ENCODE peak calls at places on chromosomes 1 and 21, in six cellular contexts. W, A, S, Z, Q and J are unnamed samples.

GRCh38 chr1:9235123-9235513 is 544 bp downstream of the H6PD start:
- DNase-seq in Z (peak; percentile 62), W (peak; percentile 43), A (peak; percentile 56), Q (peak; percentile 30), S (no peak), J (no peak)

GRCh38 chr1:230713915-230714764 is at the start of gene AGT:
- DNase-seq in S (no peak), Q (peak; percentile 49), A (peak; percentile 94), W (no peak), Z (peak; percentile 92), J (no peak)

GRCh38 chr1:185585770-185586169 is 148.4 kb upstream of the HMCN1 start:
- DNase-seq in W (no peak), S (no peak), Q (peak; percentile 34), Z (no peak), A (no peak), J (peak; percentile 39)

GRCh38 chr1:185309566-185309965 is 7.5 kb downstream of the IVNS1ABP start:
- DNase-seq in W (no peak), A (no peak), Z (no peak), S (no peak), Q (no peak), J (no peak)

GRCh38 chr1:155254714-155255242 is 505 bp downstream of the ENTREP3 start:
- DNase-seq in A (no peak), Q (no peak), S (no peak), Z (no peak), W (no peak), J (peak; percentile 86)

GRCh38 chr1:178057863-178058576 is 35.9 kb upstream of the RASAL2 start:
- DNase-seq in Z (peak; percentile 48), S (no peak), W (peak; percentile 29), Q (no peak), A (peak; percentile 9), J (peak; percentile 89)

GRCh38 chr1:109714661-109715372 is 2.8 kb downstream of the GSTM5 start:
- DNase-seq in Q (no peak), W (no peak), Z (no peak), S (no peak), A (no peak), J (no peak)

GRCh38 chr1:91851130-91852010 is 34.6 kb downstream of the TGFBR3 start:
- DNase-seq in Z (peak; percentile 89), S (no peak), Q (peak; percentile 89), W (no peak), A (peak; percentile 96), J (peak; percentile 97)

GRCh38 chr1:114496091-114496490 is 14.9 kb downstream of the TRIM33 start:
- DNase-seq in W (no peak), Q (no peak), A (no peak), Z (no peak), S (no peak), J (no peak)

GRCh38 chr1:17475729-17476128 is 36.3 kb upstream of the RCC2 start:
- DNase-seq in W (peak; percentile 22), S (no peak), Z (peak; percentile 66), A (peak; percentile 7), Q (no peak), J (no peak)

GRCh38 chr1:23624440-23624839 is 65.1 kb upstream of the ID3 start:
- DNase-seq in Z (no peak), Q (no peak), A (no peak), S (no peak), W (no peak), J (no peak)

GRCh38 chr1:6509603-6510291 is 18.3 kb upstream of the PLEKHG5 start:
- DNase-seq in Z (no peak), Q (no peak), A (no peak), W (no peak), S (no peak), J (peak; percentile 62)
- H3K9ac ChIP-seq in Z (no peak overlapping the region), Q (no peak overlapping the region), A (no peak overlapping the region), W (no peak overlapping the region), S (no peak overlapping the region), J (no peak overlapping the region)

DNA sequence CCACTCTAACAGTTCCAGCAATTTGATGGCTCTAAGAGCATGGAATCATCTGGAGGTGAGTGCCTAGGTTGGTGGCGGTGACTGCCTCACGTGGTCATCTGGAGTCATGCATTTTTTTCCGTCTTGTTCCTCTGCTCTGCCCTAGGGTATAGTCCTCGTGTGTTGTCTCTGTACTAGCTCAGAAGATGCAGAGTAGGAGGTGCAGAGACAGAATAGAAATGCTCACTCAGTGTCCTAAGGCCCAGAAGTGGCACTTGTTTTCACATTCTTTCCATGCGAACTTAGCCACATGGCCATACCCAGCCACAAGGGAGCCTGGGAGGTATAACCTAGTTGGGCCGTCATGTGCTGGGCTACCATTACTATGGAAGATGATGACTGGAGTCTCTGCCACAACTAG is 30.3 kb downstream of the DYRK1A start:
- DNase-seq in Z (no peak), W (no peak), Q (no peak), S (no peak), A (no peak), J (no peak)
- TF ChIP-seq CTCF in Z (no peak), W (peak; percentile 38), Q (no peak), S (no peak), A (no peak), J (no peak)

DNA sequence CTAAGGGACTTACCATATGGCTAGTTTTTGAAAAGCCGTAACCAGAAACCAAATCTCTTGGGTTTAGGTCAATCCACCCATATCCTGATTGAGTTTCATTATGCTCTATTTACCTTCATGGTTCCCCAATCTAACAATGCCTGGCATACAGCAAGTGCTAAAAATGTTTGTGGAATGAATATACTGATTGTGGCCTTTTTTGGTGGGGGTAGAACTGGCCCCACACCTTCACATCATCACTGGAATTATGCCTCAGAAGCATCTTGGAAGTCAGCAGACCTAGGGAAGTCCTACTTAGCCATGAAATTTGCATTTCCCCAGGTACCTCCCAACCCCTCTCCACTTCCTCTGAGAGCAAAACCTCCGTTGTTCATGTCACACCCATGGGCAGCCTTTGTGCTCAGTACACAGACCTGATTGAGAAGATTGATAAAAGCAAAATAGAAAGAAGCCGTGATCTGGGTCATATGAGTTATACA is 17.8 kb upstream of the SLAMF1 start:
- DNase-seq in A (no peak), W (no peak), Q (no peak), Z (no peak), S (no peak), J (no peak)
- H3K9ac ChIP-seq in A (no peak overlapping the region), W (no peak overlapping the region), Q (no peak overlapping the region), Z (no peak overlapping the region), S (no peak overlapping the region), J (no peak overlapping the region)

DNA sequence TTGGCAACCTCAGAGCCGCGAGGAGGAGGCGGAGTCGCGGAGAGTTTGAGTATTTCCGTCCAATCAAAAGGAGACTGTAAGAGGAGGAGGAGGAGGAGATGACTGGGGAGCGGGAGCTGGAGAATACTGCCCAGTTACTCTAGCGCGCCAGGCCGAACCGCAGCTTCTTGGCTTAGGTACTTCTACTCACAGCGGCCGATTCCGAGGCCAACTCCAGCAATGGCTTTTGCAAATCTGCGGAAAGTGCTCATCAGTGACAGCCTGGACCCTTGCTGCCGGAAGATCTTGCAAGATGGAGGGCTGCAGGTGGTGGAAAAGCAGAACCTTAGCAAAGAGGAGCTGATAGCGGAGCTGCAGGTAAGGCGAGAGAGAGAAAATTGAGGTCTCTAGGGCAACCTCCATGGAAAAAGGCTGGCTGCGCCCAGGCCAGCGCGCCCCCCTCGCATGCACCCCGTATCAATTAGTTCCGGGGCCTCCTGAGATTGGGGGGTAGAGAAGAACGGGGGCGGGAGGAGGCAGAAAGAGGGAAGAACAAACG is at the start of gene PHGDH:
- DNase-seq in A (peak; percentile 90), W (peak; percentile 87), Q (peak; percentile 68), Z (peak; percentile 90), S (peak; percentile 80), J (peak; percentile 89)
- TF ChIP-seq CTCF in A (no peak), W (no peak), Q (no peak), Z (no peak), S (no peak), J (no peak)

GRCh38 chr1:245754463-245754961 is 599.7 kb downstream of the KIF26B start:
- DNase-seq in Q (no peak), W (no peak), S (no peak), Z (no peak), A (no peak), J (no peak)

GRCh38 chr1:245751671-245752070 is 596.9 kb downstream of the KIF26B start:
- DNase-seq in W (no peak), Z (no peak), S (no peak), Q (no peak), A (no peak), J (no peak)

GRCh38 chr1:245751111-245751510 is 596.3 kb downstream of the KIF26B start:
- DNase-seq in W (no peak), A (peak; percentile 51), S (no peak), Q (no peak), Z (peak; percentile 59), J (no peak)

GRCh38 chr1:245752551-245752950 is 597.8 kb downstream of the KIF26B start:
- DNase-seq in W (no peak), Q (no peak), Z (no peak), S (no peak), A (no peak), J (no peak)

DNA sequence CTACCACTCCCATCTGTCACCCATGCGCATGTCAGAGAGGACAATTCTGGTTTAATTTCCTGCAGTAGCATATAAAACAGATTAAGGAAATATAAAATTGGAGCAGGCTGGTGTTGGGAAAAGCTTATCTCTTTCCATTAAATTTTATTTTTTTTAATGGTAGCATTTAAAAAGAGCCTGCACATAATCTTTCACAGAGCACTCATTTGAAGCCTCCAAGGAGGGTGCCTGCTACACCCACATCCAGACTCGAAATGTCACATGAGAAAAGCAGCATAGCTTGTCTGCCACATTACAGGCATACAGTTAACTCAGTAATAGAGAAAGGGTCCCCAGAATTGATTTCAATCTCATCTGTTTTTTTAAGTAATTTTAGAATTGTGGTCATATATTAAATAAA is 599.0 kb downstream of the KIF26B start:
- DNase-seq in S (no peak), W (no peak), Z (no peak), Q (no peak), A (no peak), J (no peak)
- H3K9ac ChIP-seq in S (no peak overlapping the region), W (no peak overlapping the region), Z (no peak overlapping the region), Q (no peak overlapping the region), A (no peak overlapping the region), J (no peak overlapping the region)